ENCODE peak calls at places on chromosomes 11 and 22, in five cellular contexts. V is mesendoderm, H is PC-3, I is SK-N-MC, M is trophoblast cell. R is an unnamed sample.

GRCh38 chr11:122668562-122669090 is 13.1 kb downstream of the UBASH3B start:
- DNase-seq in V (no peak), H (peak; percentile 97), I (no peak), M (no peak), R (no peak)

GRCh38 chr22:32532819-32533128 is 58.2 kb downstream of the FBXO7 start:
- DNase-seq in V (no peak), H (no peak), I (no peak), M (no peak), R (no peak)

GRCh38 chr11:102722804-102723203 is 1.9 kb downstream of the MMP8 start:
- DNase-seq in V (no peak), H (no peak), I (no peak), M (no peak), R (no peak)

GRCh38 chr11:3959015-3959917 is 103.8 kb downstream of the STIM1 start:
- DNase-seq in V (peak; percentile 53), H (peak; percentile 60), I (no peak), M (peak; percentile 68), R (peak; percentile 52)

GRCh38 chr22:46008836-46009596 is 32.1 kb upstream of the WNT7B start:
- DNase-seq in V (no peak), H (no peak), I (no peak), M (no peak), R (no peak)

GRCh38 chr22:26477341-26477731 is 6.2 kb downstream of the HPS4 start:
- DNase-seq in V (no peak), H (no peak), I (no peak), M (no peak), R (no peak)

GRCh38 chr22:24133187-24133965 is 47.9 kb upstream of the SUSD2 start:
- DNase-seq in V (peak; percentile 64), H (no peak), I (no peak), M (no peak), R (no peak)

GRCh38 chr11:33262016-33262638 is 4.9 kb downstream of the HIPK3 start:
- DNase-seq in V (no peak), H (peak; percentile 6), I (no peak), M (no peak), R (no peak)

GRCh38 chr22:38452373-38453064 is 2.5 kb downstream of the KCNJ4 start:
- DNase-seq in V (no peak), H (no peak), I (no peak), M (no peak), R (no peak)

GRCh38 chr22:32801436-32802290 is at the start of gene TIMP3:
- DNase-seq in V (peak; percentile 84), H (no peak), I (no peak), M (no peak), R (no peak)

GRCh38 chr11:74755395-74755995 is 6.8 kb downstream of the RNF169 start:
- DNase-seq in V (peak; percentile 82), H (no peak), I (no peak), M (no peak), R (no peak)

GRCh38 chr11:57668467-57668890 is 565 bp downstream of the ZDHHC5 start:
- DNase-seq in V (peak; percentile 39), H (peak; percentile 26), I (no peak), M (no peak), R (no peak)

GRCh38 chr11:92131289-92131890 is 93.2 kb upstream of the FAT3 start:
- DNase-seq in V (no peak), H (peak; percentile 63), I (no peak), M (no peak), R (no peak)

GRCh38 chr11:47413908-47414684 is 5.7 kb downstream of the SLC39A13 start:
- DNase-seq in V (no peak), H (no peak), I (no peak), M (no peak), R (no peak)

GRCh38 chr11:1570896-1571759 is 943 bp downstream of the DUSP8 start:
- DNase-seq in V (peak; percentile 60), H (no peak), I (no peak), M (no peak), R (no peak)

GRCh38 chr22:41206719-41207118 is 1.6 kb downstream of the L3MBTL2 start:
- DNase-seq in V (no peak), H (no peak), I (no peak), M (no peak), R (no peak)

GRCh38 chr11:75270896-75271415 is 30.4 kb downstream of the TPBGL start:
- DNase-seq in V (no peak), H (peak; percentile 63), I (no peak), M (no peak), R (no peak)

GRCh38 chr22:46299101-46299500 is 2.4 kb downstream of the GTSE1 start:
- DNase-seq in V (no peak), H (no peak), I (no peak), M (no peak), R (no peak)

GRCh38 chr11:70824590-70825300 is 426.4 kb downstream of the CTTN start:
- DNase-seq in V (peak; percentile 34), H (no peak), I (no peak), M (no peak), R (no peak)

GRCh38 chr11:84829162-84829561 is 798.0 kb downstream of the DLG2 start:
- DNase-seq in V (no peak), H (peak; percentile 61), I (no peak), M (peak; percentile 48), R (no peak)

GRCh38 chr11:17734418-17734911 is at the start of gene KCNC1:
- DNase-seq in V (peak; percentile 59), H (no peak), I (no peak), M (peak; percentile 10), R (no peak)

GRCh38 chr11:115740365-115740764 is 236.2 kb upstream of the CADM1 start:
- DNase-seq in V (no peak), H (no peak), I (no peak), M (no peak), R (no peak)

GRCh38 chr22:36999463-36999862 is 19.8 kb downstream of the TST start:
- DNase-seq in V (peak; percentile 60), H (no peak), I (no peak), M (no peak), R (no peak)

GRCh38 chr11:47856186-47856585 is 8.0 kb upstream of the NUP160 start:
- DNase-seq in V (no peak), H (no peak), I (no peak), M (no peak), R (no peak)

GRCh38 chr11:124752471-124753100 is 531 bp upstream of the VSIG2 start:
- DNase-seq in V (no peak), H (no peak), I (no peak), M (no peak), R (no peak)

GRCh38 chr11:13110929-13111812 is 102.1 kb downstream of the RASSF10 start:
- DNase-seq in V (peak; percentile 97), H (peak; percentile 71), I (no peak), M (peak; percentile 96), R (no peak)
- H3K9ac ChIP-seq in V (peak overlapping the region; percentile 12), H (no peak overlapping the region), I (no peak overlapping the region), M (no peak overlapping the region), R (no peak overlapping the region)

GRCh38 chr11:69353696-69354544 is 60.0 kb downstream of the MYEOV start:
- DNase-seq in V (no peak), H (no peak), I (no peak), M (no peak), R (no peak)
- H3K9ac ChIP-seq in V (no peak overlapping the region), H (peak overlapping the region; percentile 30), I (no peak overlapping the region), M (no peak overlapping the region), R (no peak overlapping the region)

DNA sequence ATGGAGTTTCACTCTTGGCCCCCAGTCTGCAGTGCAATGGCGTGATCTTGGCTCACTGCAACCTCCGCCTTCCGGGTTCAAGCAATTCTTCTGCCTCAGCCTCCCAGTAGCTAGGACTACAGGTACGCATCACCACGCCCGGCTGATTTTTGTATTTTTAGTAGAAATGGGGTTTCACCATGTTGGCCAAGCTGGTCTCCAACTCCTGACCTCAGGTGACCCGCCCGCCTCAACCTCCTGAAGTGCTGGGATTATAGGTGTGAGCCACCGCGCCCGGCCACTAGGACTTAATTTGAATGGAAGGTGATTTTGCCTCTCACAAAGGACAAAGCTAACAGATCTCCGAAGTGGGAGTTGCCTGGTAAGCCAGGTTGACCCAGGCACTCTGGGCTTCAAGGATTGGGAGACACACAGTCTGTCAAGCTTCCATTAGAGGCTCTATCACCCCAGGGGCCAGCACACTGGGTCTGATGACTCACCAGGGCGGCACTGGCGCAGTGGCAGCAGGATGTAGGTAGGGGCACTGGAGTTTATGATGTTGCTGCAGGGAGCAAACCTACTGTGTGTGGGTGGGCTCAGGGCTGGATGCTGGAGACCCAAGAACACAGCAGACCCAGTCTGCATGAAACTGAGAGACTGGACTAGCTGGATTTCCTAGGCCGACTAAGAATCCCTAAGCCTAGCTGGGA is 17.8 kb upstream of the KCTD14 start:
- DNase-seq in V (peak; percentile 68), H (peak; percentile 41), I (no peak), M (peak; percentile 74), R (no peak)
- H3K9ac ChIP-seq in V (no peak overlapping the region), H (peak overlapping the region; percentile 67), I (no peak overlapping the region), M (no peak overlapping the region), R (no peak overlapping the region)

DNA sequence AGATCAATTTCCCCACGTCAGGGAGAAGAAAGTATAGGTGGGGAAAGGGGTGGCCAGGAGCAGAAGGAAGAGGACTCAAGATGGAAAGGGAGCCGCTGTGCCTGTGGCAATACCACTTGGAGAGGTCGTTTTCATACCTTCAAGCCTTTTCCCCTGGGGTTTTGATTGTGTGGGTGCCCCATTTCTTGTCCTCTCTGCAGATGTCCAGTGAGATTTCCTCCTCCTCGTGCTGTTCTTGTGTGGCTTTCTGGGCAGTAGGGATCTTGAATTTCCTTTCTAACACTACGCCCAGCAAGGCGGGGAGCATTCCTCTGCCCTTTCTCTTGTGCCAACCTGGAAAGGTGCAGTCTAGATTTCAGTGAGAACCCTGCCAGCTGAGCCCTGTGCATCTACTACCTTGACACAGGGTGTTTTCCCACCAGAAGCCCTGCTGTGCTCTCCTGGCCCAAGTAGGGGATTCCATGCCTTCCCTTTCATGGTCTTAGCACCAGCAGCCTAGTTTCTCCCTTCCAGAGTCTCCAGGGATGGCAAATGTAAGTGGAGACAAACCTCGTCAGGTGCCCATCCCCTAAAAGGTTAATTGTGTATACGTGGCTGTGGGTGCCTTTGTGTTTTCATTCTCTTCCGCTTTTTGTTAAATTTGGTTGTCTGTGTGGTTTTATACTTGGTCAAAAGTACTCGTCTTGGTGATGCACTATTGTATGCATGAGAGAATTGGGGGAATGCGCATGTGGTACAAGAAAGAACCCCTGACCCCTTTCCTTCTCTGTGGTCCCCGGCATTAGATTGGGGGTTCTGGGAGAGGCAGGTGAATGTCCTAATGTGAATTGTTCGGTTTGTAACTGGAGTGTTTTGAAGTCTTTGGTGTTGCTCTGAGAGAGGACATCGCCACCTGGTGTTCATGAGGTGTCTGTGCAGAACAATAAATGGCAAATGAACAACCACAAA is 71.4 kb upstream of the MPEG1 start:
- DNase-seq in V (peak; percentile 58), H (peak; percentile 71), I (peak; percentile 8), M (peak; percentile 24), R (no peak)
- H3K9ac ChIP-seq in V (no peak overlapping the region), H (no peak overlapping the region), I (no peak overlapping the region), M (no peak overlapping the region), R (no peak overlapping the region)

R was measured in keratinocyte.